ENCODE peak calls at places on chromosomes 4 and X, in eight cellular contexts. O, L, T, S, U, X, Q and B are unnamed samples.

GRCh38 chrX:42678133-42678532 is 99.8 kb downstream of the PPP1R2C start:
- DNase-seq in O (no peak), T (no peak), S (no peak), U (peak; percentile 63), X (no peak), L (no peak), Q (peak; percentile 42), B (no peak)

GRCh38 chrX:74422576-74423288 is 1.4 kb downstream of the SLC16A2 start:
- DNase-seq in L (no peak), O (peak; percentile 63), S (no peak), Q (peak; percentile 71), X (no peak), T (no peak), U (peak; percentile 56), B (no peak)

GRCh38 chr4:98796986-98797385 is 131.9 kb downstream of the EIF4E start:
- DNase-seq in L (no peak), Q (no peak), T (no peak), X (no peak), U (no peak), O (no peak), S (no peak), B (no peak)

GRCh38 chr4:1721003-1721665 is at the start of the genes TACC3 and TMEM129:
- DNase-seq in X (peak; percentile 96), O (peak; percentile 99), Q (peak; percentile 93), S (peak; percentile 94), L (peak; percentile 79), T (peak; percentile 88), U (peak; percentile 89), B (peak; percentile 92)

GRCh38 chr4:17096692-17097091 is 198.2 kb upstream of the LDB2 start:
- DNase-seq in X (no peak), T (no peak), O (no peak), Q (peak; percentile 7), S (no peak), L (no peak), U (no peak), B (no peak)

GRCh38 chr4:144289687-144290433 is 149.3 kb upstream of the GYPA start:
- DNase-seq in S (no peak), Q (peak; percentile 77), L (no peak), X (no peak), U (no peak), T (no peak), O (no peak), B (no peak)

GRCh38 chr4:39718366-39719323 is 20.7 kb downstream of the UBE2K start:
- DNase-seq in U (no peak), L (no peak), S (no peak), X (no peak), O (no peak), T (no peak), Q (no peak), B (no peak)

GRCh38 chr4:130722370-130722769 is 1626.4 kb downstream of the C4orf33 start:
- DNase-seq in S (no peak), T (no peak), O (no peak), L (no peak), U (no peak), X (no peak), Q (no peak), B (no peak)

GRCh38 chrX:1403228-1403627 is 11.3 kb upstream of the SLC25A6 start:
- DNase-seq in S (no peak), O (no peak), T (no peak), Q (no peak), L (no peak), X (no peak), U (no peak), B (no peak)

GRCh38 chrX:120236676-120237460 is 13.7 kb upstream of the ZBTB33 start:
- DNase-seq in T (no peak), X (no peak), Q (no peak), L (no peak), S (no peak), O (no peak), U (no peak), B (no peak)

GRCh38 chrX:133568109-133568508 is 152.8 kb upstream of the GPC4 start:
- DNase-seq in L (no peak), T (no peak), O (no peak), X (no peak), U (no peak), Q (no peak), S (no peak), B (no peak)

GRCh38 chrX:107711521-107712041 is 64.0 kb downstream of the TSC22D3 start:
- DNase-seq in U (no peak), S (no peak), X (no peak), T (no peak), O (no peak), Q (peak; percentile 39), L (no peak), B (no peak)

GRCh38 chr4:139219450-139220055 is 42.5 kb upstream of the ELF2 start:
- DNase-seq in T (no peak), S (no peak), O (no peak), U (no peak), L (no peak), Q (no peak), X (no peak), B (no peak)

GRCh38 chr4:145042601-145043000 is 55.4 kb downstream of the ANAPC10 start:
- DNase-seq in Q (peak; percentile 60), U (no peak), S (no peak), X (no peak), T (no peak), O (no peak), L (no peak), B (no peak)

GRCh38 chrX:13845721-13846378 is 29.0 kb upstream of the GPM6B start:
- DNase-seq in U (no peak), O (no peak), X (no peak), T (no peak), L (no peak), Q (peak; percentile 19), S (no peak), B (no peak)